ENCODE peak calls at places on chromosomes 6 and 20, in seven cellular contexts. One of them, this sample, is unnamed.

GRCh38 chr20:50118203-50118602 is 5.3 kb upstream of the UBE2V1 start:
- DNase-seq in cerebellar nuclear complex: no peak
- DNase-seq in amniotic stem cell: no peak
- DNase-seq in heart right ventricle: no peak
- DNase-seq in T follicular helper cell: no peak
- DNase-seq in right cardiac atrium: no peak
- DNase-seq in foreskin fibroblast: no peak
- DNase-seq in this sample: no peak

GRCh38 chr6:15901141-15902115 is 227.5 kb upstream of the MYLIP start:
- DNase-seq in heart right ventricle: no peak
- DNase-seq in foreskin fibroblast: no peak
- DNase-seq in cerebellar nuclear complex: no peak
- DNase-seq in amniotic stem cell: no peak
- DNase-seq in T follicular helper cell: no peak
- DNase-seq in right cardiac atrium: peak; percentile 64
- DNase-seq in this sample: no peak

GRCh38 chr20:13546497-13547131 is 92.1 kb downstream of the TASP1 start:
- DNase-seq in foreskin fibroblast: peak; percentile 87
- DNase-seq in right cardiac atrium: peak; percentile 92
- DNase-seq in cerebellar nuclear complex: no peak
- DNase-seq in T follicular helper cell: peak; percentile 34
- DNase-seq in amniotic stem cell: peak; percentile 65
- DNase-seq in heart right ventricle: peak; percentile 48
- DNase-seq in this sample: peak; percentile 64

GRCh38 chr6:26175428-26176181 is 88.4 kb downstream of the HFE start:
- DNase-seq in T follicular helper cell: peak; percentile 45
- DNase-seq in foreskin fibroblast: peak; percentile 80
- DNase-seq in heart right ventricle: peak; percentile 48
- DNase-seq in cerebellar nuclear complex: no peak
- DNase-seq in amniotic stem cell: peak; percentile 10
- DNase-seq in right cardiac atrium: no peak
- DNase-seq in this sample: no peak

GRCh38 chr6:3015144-3015543 is 15.4 kb downstream of the NQO2 start:
- DNase-seq in heart right ventricle: no peak
- DNase-seq in foreskin fibroblast: no peak
- DNase-seq in amniotic stem cell: no peak
- DNase-seq in cerebellar nuclear complex: no peak
- DNase-seq in T follicular helper cell: no peak
- DNase-seq in right cardiac atrium: no peak
- DNase-seq in this sample: no peak

GRCh38 chr20:50188879-50189680 is 1.6 kb upstream of the CEBPB start:
- DNase-seq in heart right ventricle: no peak
- DNase-seq in right cardiac atrium: peak; percentile 66
- DNase-seq in amniotic stem cell: no peak
- DNase-seq in foreskin fibroblast: no peak
- DNase-seq in cerebellar nuclear complex: no peak
- DNase-seq in T follicular helper cell: no peak
- DNase-seq in this sample: no peak

GRCh38 chr20:37901667-37902503 is 1.0 kb upstream of the VSTM2L start:
- DNase-seq in heart right ventricle: no peak
- DNase-seq in foreskin fibroblast: peak; percentile 68
- DNase-seq in right cardiac atrium: no peak
- DNase-seq in T follicular helper cell: no peak
- DNase-seq in amniotic stem cell: no peak
- DNase-seq in cerebellar nuclear complex: no peak
- DNase-seq in this sample: no peak

GRCh38 chr6:71977860-71978259 is 91.5 kb downstream of the RIMS1 start:
- DNase-seq in cerebellar nuclear complex: no peak
- DNase-seq in heart right ventricle: no peak
- DNase-seq in right cardiac atrium: no peak
- DNase-seq in foreskin fibroblast: peak; percentile 0
- DNase-seq in T follicular helper cell: no peak
- DNase-seq in amniotic stem cell: no peak
- DNase-seq in this sample: no peak

GRCh38 chr6:15276036-15276435 is 30.2 kb downstream of the JARID2 start:
- DNase-seq in amniotic stem cell: no peak
- DNase-seq in T follicular helper cell: no peak
- DNase-seq in right cardiac atrium: no peak
- DNase-seq in cerebellar nuclear complex: no peak
- DNase-seq in foreskin fibroblast: no peak
- DNase-seq in heart right ventricle: no peak
- DNase-seq in this sample: no peak

GRCh38 chr6:1485678-1486077 is 96.3 kb downstream of the FOXF2 start:
- DNase-seq in T follicular helper cell: no peak
- DNase-seq in heart right ventricle: no peak
- DNase-seq in foreskin fibroblast: peak; percentile 95
- DNase-seq in cerebellar nuclear complex: no peak
- DNase-seq in amniotic stem cell: peak; percentile 76
- DNase-seq in right cardiac atrium: no peak
- DNase-seq in this sample: no peak

GRCh38 chr6:11770546-11771466 is 7.8 kb downstream of the ADTRP start:
- DNase-seq in cerebellar nuclear complex: no peak
- DNase-seq in T follicular helper cell: no peak
- DNase-seq in amniotic stem cell: peak; percentile 94
- DNase-seq in heart right ventricle: peak; percentile 88
- DNase-seq in right cardiac atrium: peak; percentile 96
- DNase-seq in foreskin fibroblast: peak; percentile 99
- DNase-seq in this sample: peak; percentile 89

GRCh38 chr6:45328523-45328922 is 393 bp downstream of the RUNX2 start:
- DNase-seq in cerebellar nuclear complex: no peak
- DNase-seq in right cardiac atrium: no peak
- DNase-seq in heart right ventricle: no peak
- DNase-seq in T follicular helper cell: no peak
- DNase-seq in amniotic stem cell: no peak
- DNase-seq in foreskin fibroblast: no peak
- DNase-seq in this sample: no peak

GRCh38 chr20:38725959-38726848 is 1.9 kb downstream of the SLC32A1 start:
- DNase-seq in amniotic stem cell: no peak
- DNase-seq in heart right ventricle: peak; percentile 41
- DNase-seq in foreskin fibroblast: peak; percentile 33
- DNase-seq in cerebellar nuclear complex: no peak
- DNase-seq in T follicular helper cell: no peak
- DNase-seq in right cardiac atrium: peak; percentile 71
- DNase-seq in this sample: no peak

GRCh38 chr20:44496976-44497375 is 21.3 kb downstream of the TTPAL start:
- DNase-seq in T follicular helper cell: no peak
- DNase-seq in right cardiac atrium: no peak
- DNase-seq in heart right ventricle: no peak
- DNase-seq in cerebellar nuclear complex: no peak
- DNase-seq in amniotic stem cell: peak; percentile 41
- DNase-seq in foreskin fibroblast: peak; percentile 93
- DNase-seq in this sample: no peak

GRCh38 chr6:137496909-137497721 is 2.9 kb upstream of the OLIG3 start:
- DNase-seq in amniotic stem cell: no peak
- DNase-seq in heart right ventricle: no peak
- DNase-seq in cerebellar nuclear complex: no peak
- DNase-seq in T follicular helper cell: no peak
- DNase-seq in right cardiac atrium: no peak
- DNase-seq in foreskin fibroblast: no peak
- DNase-seq in this sample: no peak

GRCh38 chr6:13272131-13273046 is 55.9 kb downstream of the TBC1D7 start:
- DNase-seq in amniotic stem cell: no peak
- DNase-seq in heart right ventricle: peak; percentile 29
- DNase-seq in cerebellar nuclear complex: no peak
- DNase-seq in T follicular helper cell: no peak
- DNase-seq in right cardiac atrium: peak; percentile 64
- DNase-seq in foreskin fibroblast: no peak
- DNase-seq in this sample: peak; percentile 51

GRCh38 chr20:36848078-36848660 is 27.8 kb upstream of the TLDC2 start:
- DNase-seq in cerebellar nuclear complex: peak; percentile 29
- DNase-seq in amniotic stem cell: peak; percentile 45
- DNase-seq in foreskin fibroblast: peak; percentile 94
- DNase-seq in T follicular helper cell: no peak
- DNase-seq in heart right ventricle: peak; percentile 78
- DNase-seq in right cardiac atrium: peak; percentile 80
- DNase-seq in this sample: peak; percentile 57

GRCh38 chr6:169171951-169172350 is 81.7 kb downstream of the THBS2 start:
- DNase-seq in right cardiac atrium: no peak
- DNase-seq in T follicular helper cell: no peak
- DNase-seq in amniotic stem cell: no peak
- DNase-seq in cerebellar nuclear complex: no peak
- DNase-seq in heart right ventricle: no peak
- DNase-seq in foreskin fibroblast: peak; percentile 92
- DNase-seq in this sample: no peak

GRCh38 chr6:111992851-111993250 is 61.1 kb upstream of the CCN6 start:
- DNase-seq in foreskin fibroblast: peak; percentile 43
- DNase-seq in heart right ventricle: no peak
- DNase-seq in amniotic stem cell: no peak
- DNase-seq in T follicular helper cell: peak; percentile 53
- DNase-seq in right cardiac atrium: no peak
- DNase-seq in cerebellar nuclear complex: no peak
- DNase-seq in this sample: no peak

GRCh38 chr6:111478749-111479148 is 4.3 kb downstream of the REV3L start:
- DNase-seq in amniotic stem cell: no peak
- DNase-seq in right cardiac atrium: no peak
- DNase-seq in T follicular helper cell: no peak
- DNase-seq in cerebellar nuclear complex: no peak
- DNase-seq in heart right ventricle: no peak
- DNase-seq in foreskin fibroblast: peak; percentile 71
- DNase-seq in this sample: no peak

GRCh38 chr6:135995160-135995898 is 143.8 kb downstream of the PDE7B start:
- DNase-seq in right cardiac atrium: peak; percentile 15
- DNase-seq in heart right ventricle: no peak
- DNase-seq in cerebellar nuclear complex: no peak
- DNase-seq in amniotic stem cell: peak; percentile 27
- DNase-seq in T follicular helper cell: no peak
- DNase-seq in foreskin fibroblast: peak; percentile 86
- DNase-seq in this sample: no peak

This sample was measured in left ventricle myocardium inferior.